ENCODE peak calls at places on chromosomes 6 and 20, in six cellular contexts. One of them, this sample, is unnamed.

GRCh38 chr6:64998173-64998572 is 708.9 kb downstream of the EYS start:
- DNase-seq in ACHN: no peak
- DNase-seq in H4: no peak
- DNase-seq in upper lobe of left lung: no peak
- DNase-seq in kidney: no peak
- DNase-seq in T-helper 17 cell: no peak
- DNase-seq in this sample: no peak

GRCh38 chr6:127120109-127120786 is 1.8 kb downstream of the RSPO3 start:
- DNase-seq in ACHN: peak
- DNase-seq in H4: no peak
- DNase-seq in upper lobe of left lung: peak
- DNase-seq in kidney: peak
- DNase-seq in T-helper 17 cell: no peak
- DNase-seq in this sample: no peak

GRCh38 chr6:12343122-12343439 is 52.9 kb downstream of the EDN1 start:
- DNase-seq in ACHN: no peak
- DNase-seq in H4: no peak
- DNase-seq in upper lobe of left lung: no peak
- DNase-seq in kidney: no peak
- DNase-seq in T-helper 17 cell: no peak
- DNase-seq in this sample: no peak

GRCh38 chr6:116386581-116387299 is 16.0 kb downstream of the DSE start:
- DNase-seq in ACHN: peak
- DNase-seq in H4: peak
- DNase-seq in upper lobe of left lung: no peak
- DNase-seq in kidney: no peak
- DNase-seq in T-helper 17 cell: no peak
- DNase-seq in this sample: no peak

GRCh38 chr6:25991785-25992412 is 29.3 kb downstream of the TRIM38 start:
- DNase-seq in ACHN: peak
- DNase-seq in H4: peak
- DNase-seq in upper lobe of left lung: peak
- DNase-seq in kidney: peak
- DNase-seq in T-helper 17 cell: peak
- DNase-seq in this sample: peak

GRCh38 chr6:143634486-143634885 is 43.3 kb upstream of the PHACTR2 start:
- DNase-seq in ACHN: no peak
- DNase-seq in H4: no peak
- DNase-seq in upper lobe of left lung: no peak
- DNase-seq in kidney: no peak
- DNase-seq in T-helper 17 cell: no peak
- DNase-seq in this sample: no peak

GRCh38 chr6:33082702-33083101 is 6.9 kb downstream of the HLA-DPB1 start:
- DNase-seq in ACHN: peak
- DNase-seq in H4: peak
- DNase-seq in upper lobe of left lung: no peak
- DNase-seq in kidney: no peak
- DNase-seq in T-helper 17 cell: no peak
- DNase-seq in this sample: no peak

GRCh38 chr6:130625825-130626500 is 201.2 kb upstream of the SMLR1 start:
- DNase-seq in ACHN: no peak
- DNase-seq in H4: peak
- DNase-seq in upper lobe of left lung: no peak
- DNase-seq in kidney: no peak
- DNase-seq in T-helper 17 cell: no peak
- DNase-seq in this sample: no peak

GRCh38 chr6:17986656-17987575 is 519 bp downstream of the KIF13A start:
- DNase-seq in ACHN: peak
- DNase-seq in H4: peak
- DNase-seq in upper lobe of left lung: peak
- DNase-seq in kidney: peak
- DNase-seq in T-helper 17 cell: no peak
- DNase-seq in this sample: no peak

GRCh38 chr20:49228676-49229075 is 9.5 kb downstream of the DDX27 start:
- DNase-seq in ACHN: no peak
- DNase-seq in H4: no peak
- DNase-seq in upper lobe of left lung: no peak
- DNase-seq in kidney: no peak
- DNase-seq in T-helper 17 cell: no peak
- DNase-seq in this sample: no peak

GRCh38 chr20:32224463-32224862 is 16.8 kb downstream of the POFUT1 start:
- DNase-seq in ACHN: no peak
- DNase-seq in H4: no peak
- DNase-seq in upper lobe of left lung: no peak
- DNase-seq in kidney: no peak
- DNase-seq in T-helper 17 cell: no peak
- DNase-seq in this sample: no peak

GRCh38 chr20:61525781-61526431 is 273.8 kb downstream of the CDH4 start:
- DNase-seq in ACHN: no peak
- DNase-seq in H4: no peak
- DNase-seq in upper lobe of left lung: no peak
- DNase-seq in kidney: peak
- DNase-seq in T-helper 17 cell: no peak
- DNase-seq in this sample: no peak